ENCODE peak calls at places on chromosomes 1 and 21, in four cellular contexts. K is H1, M is GM12878, E is HepG2. J is an unnamed sample.
A peak's percentile ranks its signal among the peaks of the same experiment; 100 is the strongest.

GRCh38 chr1:89125571-89126233 is at the start of gene GBP2:
- DNase-seq in K (no peak), M (peak; percentile 30), E (peak; percentile 66), J (no peak)

GRCh38 chr1:93304716-93305138 is 41.0 kb upstream of the DR1 start:
- DNase-seq in K (no peak), M (peak; percentile 12), E (peak; percentile 65), J (peak; percentile 52)

GRCh38 chr1:41496080-41497055 is 11.9 kb upstream of the EDN2 start:
- DNase-seq in K (peak; percentile 88), M (no peak), E (peak; percentile 26), J (peak; percentile 96)

GRCh38 chr1:100213141-100213540 is 35.1 kb upstream of the LRRC39 start:
- DNase-seq in K (no peak), M (no peak), E (no peak), J (no peak)

GRCh38 chr1:84653130-84653680 is 37.1 kb downstream of the SSX2IP start:
- DNase-seq in K (no peak), M (no peak), E (no peak), J (no peak)

GRCh38 chr1:156371553-156372264 is 2.7 kb downstream of the RHBG start:
- DNase-seq in K (no peak), M (no peak), E (peak; percentile 99), J (no peak)

GRCh38 chr1:35726814-35727433 is 8.2 kb upstream of the C1orf216 start:
- DNase-seq in K (peak; percentile 69), M (no peak), E (peak; percentile 53), J (peak; percentile 74)

GRCh38 chr1:173420330-173420806 is 56.8 kb upstream of the PRDX6 start:
- DNase-seq in K (peak; percentile 71), M (no peak), E (peak; percentile 64), J (peak; percentile 81)

GRCh38 chr1:201185527-201186128 is 5.0 kb upstream of the IGFN1 start:
- DNase-seq in K (no peak), M (no peak), E (no peak), J (no peak)

GRCh38 chr1:185066181-185066580 is 20.8 kb downstream of the RNF2 start:
- DNase-seq in K (no peak), M (no peak), E (no peak), J (no peak)

GRCh38 chr21:46041183-46041582 is 56.7 kb upstream of the COL6A2 start:
- DNase-seq in K (no peak), M (no peak), E (no peak), J (no peak)

GRCh38 chr1:41673355-41673754 is 188.9 kb upstream of the EDN2 start:
- DNase-seq in K (no peak), M (peak; percentile 61), E (no peak), J (no peak)

GRCh38 chr1:112515311-112516009 is 6.7 kb downstream of the WNT2B start:
- DNase-seq in K (no peak), M (no peak), E (peak; percentile 6), J (no peak)

GRCh38 chr1:166975361-166976129 is at the start of gene ILDR2:
- DNase-seq in K (peak; percentile 75), M (no peak), E (no peak), J (peak; percentile 50)

GRCh38 chr1:60960846-60961542 is 121.4 kb upstream of the NFIA start:
- DNase-seq in K (no peak), M (no peak), E (no peak), J (no peak)

GRCh38 chr1:221203224-221204054 is 324.2 kb downstream of the HLX start:
- DNase-seq in K (peak; percentile 92), M (peak; percentile 30), E (peak; percentile 56), J (peak; percentile 80)

GRCh38 chr1:115478933-115479551 is 141.0 kb upstream of the NGF start:
- DNase-seq in K (no peak), M (no peak), E (no peak), J (no peak)

GRCh38 chr1:217482356-217483102 is 148.4 kb downstream of the GPATCH2 start:
- DNase-seq in K (no peak), M (peak; percentile 38), E (no peak), J (no peak)

GRCh38 chr21:44867999-44868700 is 5.3 kb downstream of the PTTG1IP start:
- DNase-seq in K (no peak), M (no peak), E (no peak), J (no peak)

GRCh38 chr1:58572691-58573090 is 4.4 kb downstream of the TACSTD2 start:
- DNase-seq in K (peak; percentile 40), M (no peak), E (no peak), J (no peak)

GRCh38 chr1:236862615-236863211 is 67.6 kb downstream of the MTR start:
- DNase-seq in K (no peak), M (no peak), E (peak; percentile 95), J (no peak)

GRCh38 chr1:195909061-195909460 is 699.2 kb downstream of the KCNT2 start:
- DNase-seq in K (no peak), M (no peak), E (no peak), J (no peak)

GRCh38 chr1:36464605-36465393 is 615 bp upstream of the MRPS15 start:
- DNase-seq in K (no peak), M (no peak), E (no peak), J (no peak)

GRCh38 chr21:36073181-36073580 is 3.4 kb downstream of the CBR1 start:
- DNase-seq in K (no peak), M (no peak), E (peak; percentile 66), J (no peak)

GRCh38 chr1:209625205-209625549 is 27.0 kb downstream of the LAMB3 start:
- DNase-seq in K (no peak), M (no peak), E (no peak), J (no peak)

GRCh38 chr1:84377480-84378095 is 20.7 kb upstream of the DNASE2B start:
- DNase-seq in K (no peak), M (no peak), E (no peak), J (no peak)

GRCh38 chr1:220791287-220791686 is 4.6 kb downstream of the MTARC1 start:
- DNase-seq in K (no peak), M (no peak), E (no peak), J (no peak)

GRCh38 chr1:203628185-203628996 is 1.8 kb downstream of the ATP2B4 start:
- DNase-seq in K (peak; percentile 80), M (no peak), E (no peak), J (peak; percentile 84)

GRCh38 chr1:54610601-54611580 is 12.4 kb downstream of the FAM151A start:
- DNase-seq in K (no peak), M (no peak), E (no peak), J (no peak)

GRCh38 chr1:54607821-54608220 is 15.5 kb downstream of the FAM151A start:
- DNase-seq in K (no peak), M (no peak), E (no peak), J (no peak)

GRCh38 chr1:54608561-54609230 is 14.6 kb downstream of the FAM151A start:
- DNase-seq in K (no peak), M (no peak), E (no peak), J (no peak)

GRCh38 chr1:54610048-54610447 is 13.3 kb downstream of the FAM151A start:
- DNase-seq in K (no peak), M (no peak), E (no peak), J (peak; percentile 55)

DNA sequence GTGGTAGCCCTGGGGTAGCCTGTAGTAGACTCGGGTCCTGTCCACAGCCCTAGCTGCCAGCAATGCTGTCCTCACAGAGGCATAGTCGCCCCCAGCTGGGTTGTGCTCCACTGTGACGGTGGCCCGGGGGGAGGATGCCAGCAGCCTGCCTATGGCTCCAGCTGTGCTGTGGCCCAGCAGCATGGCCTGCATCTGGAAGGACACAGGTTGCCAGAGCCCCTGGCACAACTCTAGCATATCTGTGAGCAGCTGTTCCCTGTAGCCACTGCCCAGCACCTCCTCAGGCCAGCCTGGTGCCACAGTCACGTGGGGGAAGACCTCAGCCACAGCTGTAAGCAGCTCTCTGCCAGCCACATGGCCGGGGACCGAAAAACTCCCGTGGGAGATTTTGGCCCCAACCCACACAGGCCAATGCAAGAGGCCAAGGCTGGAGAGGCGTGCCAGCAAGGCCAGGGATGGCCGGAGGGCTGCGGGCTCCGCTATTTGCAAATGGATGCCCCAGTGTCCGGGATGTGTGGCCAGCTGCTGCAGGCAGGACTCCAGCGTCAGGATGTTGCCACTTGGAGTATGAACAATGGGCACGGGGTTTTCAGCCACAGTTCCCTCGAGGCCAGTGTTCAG is 13.9 kb downstream of the FAM151A start:
- DNase-seq in K (no peak), M (no peak), E (no peak), J (no peak)
- TF ChIP-seq SUZ12 in K (no peak), M (no peak), E (no peak), J (no peak)

DNA sequence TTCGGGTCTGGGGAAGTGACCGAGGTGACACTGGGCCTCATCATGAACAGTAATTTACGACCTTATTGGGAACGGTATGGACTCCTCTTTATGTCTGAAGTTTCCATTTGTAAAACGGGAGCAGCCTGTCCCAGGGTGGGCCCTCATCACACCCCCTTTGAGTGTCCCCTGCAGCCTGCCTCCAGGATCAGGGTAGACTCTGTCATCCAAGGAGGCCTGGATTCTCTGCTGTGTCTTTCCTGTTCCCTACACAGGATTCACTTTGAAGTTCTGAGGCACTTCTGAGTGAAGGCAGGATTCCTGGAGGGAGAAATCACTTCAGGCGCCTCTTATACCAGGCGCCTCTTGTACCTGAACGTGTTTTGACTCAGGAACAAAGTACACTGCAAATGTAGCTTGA is 106.1 kb downstream of the SUSD4 start:
- DNase-seq in K (no peak), M (no peak), E (no peak), J (no peak)
- H3K4me3 ChIP-seq in K (no peak overlapping the region), M (no peak overlapping the region), E (no peak overlapping the region), J (no peak overlapping the region)

DNA sequence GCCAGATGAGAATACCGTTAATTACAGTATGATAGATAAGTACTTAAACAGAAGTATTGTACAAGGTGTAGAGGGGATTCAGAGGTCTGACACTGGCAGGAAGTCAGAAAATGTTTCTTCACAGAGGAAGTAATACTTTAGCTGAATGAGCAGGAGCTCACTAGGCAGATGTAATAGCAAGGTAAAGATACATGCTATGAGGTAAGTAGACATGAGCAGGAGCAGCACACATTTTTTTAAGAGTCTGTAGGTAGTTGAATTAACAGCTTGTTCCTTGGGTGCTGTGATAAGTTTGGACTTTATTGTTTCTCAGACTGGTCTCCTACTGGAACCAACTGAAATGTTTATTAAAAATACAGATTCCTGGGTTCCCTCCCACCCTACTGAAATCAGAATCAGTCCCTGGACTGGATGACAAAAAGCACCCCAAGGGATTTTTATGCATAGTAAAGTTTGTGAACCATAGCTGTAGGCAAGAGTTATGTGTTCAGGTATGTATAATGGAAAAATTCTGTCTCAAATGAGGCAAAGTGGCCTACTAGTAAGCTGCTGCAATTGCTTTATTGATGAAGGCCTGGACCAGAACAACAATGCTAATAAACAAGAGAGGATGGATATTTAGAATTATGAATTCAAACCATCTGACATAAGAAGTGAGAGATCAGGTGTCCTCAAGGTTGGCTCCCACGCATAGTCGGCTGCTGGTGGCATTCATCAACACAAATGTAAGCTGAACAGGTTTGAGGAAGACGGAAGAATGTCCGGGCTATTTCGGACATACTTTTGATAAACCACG is 905 bp downstream of the AP4B1 start:
- DNase-seq in K (no peak), M (peak; percentile 31), E (no peak), J (no peak)
- TF ChIP-seq SUZ12 in K (no peak), M (no peak), E (no peak), J (no peak)

GRCh38 chr1:14020006-14020405 is 320.0 kb downstream of the PRDM2 start:
- DNase-seq in K (no peak), M (no peak), E (no peak), J (no peak)

GRCh38 chr1:14019461-14019860 is 319.5 kb downstream of the PRDM2 start:
- DNase-seq in K (no peak), M (no peak), E (no peak), J (no peak)

DNA sequence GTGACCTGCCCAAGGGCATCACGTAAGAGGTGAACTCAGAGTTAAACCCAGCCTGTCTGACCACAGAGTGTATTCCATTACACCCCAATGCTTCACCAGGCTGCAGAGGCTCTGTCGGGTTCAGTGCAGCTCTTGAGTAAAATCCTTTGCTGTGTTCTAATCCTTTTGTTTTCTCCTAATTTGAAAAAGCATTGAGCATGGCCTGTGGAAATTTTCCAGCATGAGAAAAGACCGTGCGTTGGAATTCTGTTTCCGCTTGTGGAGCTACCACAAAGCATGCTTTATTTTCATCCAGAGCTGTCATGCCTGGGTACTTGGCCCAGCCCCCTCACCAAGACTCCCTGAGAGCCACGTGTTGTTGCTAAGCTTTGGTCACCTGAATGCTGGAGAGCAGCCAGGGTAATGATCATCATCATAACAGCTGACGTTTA is 317.6 kb downstream of the PRDM2 start:
- DNase-seq in K (no peak), M (no peak), E (no peak), J (no peak)
- H3K4me3 ChIP-seq in K (no peak overlapping the region), M (no peak overlapping the region), E (no peak overlapping the region), J (no peak overlapping the region)

J was measured in NT2/D1.